ENCODE peak calls at places on chromosomes 5 and 9, in nine cellular contexts. F, X, A, S, T, G, O, Y and K are unnamed samples.

GRCh38 chr5:5649641-5650040 is 227.2 kb downstream of the ICE1 start:
- DNase-seq in F (no peak), X (no peak), A (no peak), S (no peak), T (no peak), G (peak), O (no peak), Y (no peak), K (no peak)

GRCh38 chr5:35671516-35671915 is 53.9 kb downstream of the SPEF2 start:
- DNase-seq in F (no peak), X (no peak), A (no peak), S (no peak), T (no peak), G (no peak), O (no peak), Y (no peak), K (no peak)

GRCh38 chr5:178496661-178497060 is 93.5 kb downstream of the COL23A1 start:
- DNase-seq in F (no peak), X (no peak), A (no peak), S (peak), T (no peak), G (no peak), O (no peak), Y (peak), K (no peak)

GRCh38 chr9:130500340-130500771 is 55.6 kb downstream of the ASS1 start:
- DNase-seq in F (no peak), X (peak), A (no peak), S (no peak), T (no peak), G (no peak), O (no peak), Y (no peak), K (no peak)

GRCh38 chr5:137448868-137449267 is 50.3 kb downstream of the SPOCK1 start:
- DNase-seq in F (no peak), X (no peak), A (no peak), S (no peak), T (no peak), G (no peak), O (no peak), Y (no peak), K (no peak)

GRCh38 chr9:33466565-33467495 is 6.9 kb downstream of the NOL6 start:
- DNase-seq in F (peak), X (peak), A (peak), S (peak), T (peak), G (peak), O (peak), Y (no peak), K (peak)

GRCh38 chr5:177426566-177427210 is at the start of gene GRK6:
- DNase-seq in F (no peak), X (peak), A (no peak), S (peak), T (no peak), G (peak), O (no peak), Y (no peak), K (no peak)

GRCh38 chr9:130333041-130334040 is 67.8 kb downstream of the HMCN2 start:
- DNase-seq in F (no peak), X (no peak), A (peak), S (no peak), T (no peak), G (no peak), O (no peak), Y (no peak), K (no peak)

GRCh38 chr9:2817987-2818386 is 25.9 kb downstream of the PUM3 start:
- DNase-seq in F (no peak), X (no peak), A (peak), S (peak), T (no peak), G (no peak), O (no peak), Y (peak), K (no peak)

GRCh38 chr9:13478637-13479036 is 199.1 kb upstream of the MPDZ start:
- DNase-seq in F (no peak), X (no peak), A (no peak), S (no peak), T (no peak), G (no peak), O (no peak), Y (no peak), K (no peak)

GRCh38 chr9:110638381-110638954 is 30.1 kb upstream of the MUSK start:
- DNase-seq in F (no peak), X (no peak), A (peak), S (peak), T (no peak), G (no peak), O (no peak), Y (no peak), K (no peak)

GRCh38 chr9:3359778-3360177 is 166.0 kb downstream of the RFX3 start:
- DNase-seq in F (no peak), X (no peak), A (no peak), S (no peak), T (no peak), G (no peak), O (no peak), Y (no peak), K (no peak)

GRCh38 chr5:10459080-10460055 is 17.7 kb downstream of the ROPN1L start:
- DNase-seq in F (no peak), X (no peak), A (no peak), S (no peak), T (no peak), G (no peak), O (no peak), Y (no peak), K (peak)

GRCh38 chr9:130659699-130660248 is 4.6 kb upstream of the PRDM12 start:
- DNase-seq in F (no peak), X (no peak), A (no peak), S (no peak), T (no peak), G (no peak), O (no peak), Y (no peak), K (no peak)

GRCh38 chr5:132274050-132274869 is 16.8 kb downstream of the PDLIM4 start:
- DNase-seq in F (no peak), X (no peak), A (no peak), S (no peak), T (no peak), G (no peak), O (no peak), Y (no peak), K (no peak)

GRCh38 chr9:33476503-33476902 is 2.8 kb upstream of the NOL6 start:
- DNase-seq in F (no peak), X (no peak), A (no peak), S (no peak), T (no peak), G (no peak), O (no peak), Y (no peak), K (no peak)

GRCh38 chr9:112327718-112328450 is 5.5 kb downstream of the PTBP3 start:
- DNase-seq in F (no peak), X (no peak), A (no peak), S (peak), T (no peak), G (no peak), O (no peak), Y (no peak), K (no peak)

GRCh38 chr5:76175821-76176403 is 92.7 kb downstream of the SV2C start:
- DNase-seq in F (no peak), X (no peak), A (no peak), S (no peak), T (no peak), G (no peak), O (no peak), Y (no peak), K (no peak)

GRCh38 chr5:113939959-113940358 is 421.9 kb upstream of the KCNN2 start:
- DNase-seq in F (no peak), X (no peak), A (no peak), S (no peak), T (no peak), G (peak), O (no peak), Y (no peak), K (no peak)

GRCh38 chr9:112894031-112894430 is 3.4 kb upstream of the SLC46A2 start:
- DNase-seq in F (no peak), X (no peak), A (peak), S (no peak), T (no peak), G (no peak), O (no peak), Y (no peak), K (no peak)

GRCh38 chr5:175541264-175541663 is 62.9 kb downstream of the SFXN1 start:
- DNase-seq in F (no peak), X (no peak), A (no peak), S (no peak), T (no peak), G (no peak), O (no peak), Y (no peak), K (no peak)

GRCh38 chr5:181215997-181216982 is 6.8 kb upstream of the TRIM41 start:
- DNase-seq in F (no peak), X (no peak), A (no peak), S (peak), T (no peak), G (peak), O (no peak), Y (no peak), K (no peak)

GRCh38 chr5:130992621-130993020 is 172.4 kb downstream of the HINT1 start:
- DNase-seq in F (no peak), X (no peak), A (no peak), S (no peak), T (no peak), G (no peak), O (no peak), Y (no peak), K (no peak)

GRCh38 chr9:11374961-11375360 is 762.2 kb upstream of the PTPRD start:
- DNase-seq in F (no peak), X (no peak), A (no peak), S (no peak), T (no peak), G (no peak), O (no peak), Y (no peak), K (no peak)

GRCh38 chr5:175867587-175868347 is 3.6 kb upstream of the CPLX2 start:
- DNase-seq in F (no peak), X (peak), A (no peak), S (peak), T (no peak), G (peak), O (no peak), Y (no peak), K (no peak)

GRCh38 chr5:138726848-138727247 is 26.4 kb upstream of the CTNNA1 start:
- DNase-seq in F (no peak), X (no peak), A (no peak), S (no peak), T (no peak), G (no peak), O (no peak), Y (no peak), K (no peak)

GRCh38 chr5:43515678-43516048 is 715 bp upstream of the C5orf34 start:
- DNase-seq in F (no peak), X (no peak), A (no peak), S (no peak), T (no peak), G (peak), O (no peak), Y (no peak), K (no peak)

GRCh38 chr5:175746851-175747250 is 89.0 kb downstream of the HRH2 start:
- DNase-seq in F (no peak), X (no peak), A (peak), S (peak), T (no peak), G (peak), O (no peak), Y (no peak), K (no peak)

GRCh38 chr5:149962040-149962439 is 1.5 kb downstream of the SLC26A2 start:
- DNase-seq in F (no peak), X (peak), A (peak), S (peak), T (no peak), G (no peak), O (no peak), Y (peak), K (no peak)

GRCh38 chr9:8366161-8366926 is 566.8 kb upstream of the DMAC1 start:
- DNase-seq in F (no peak), X (peak), A (peak), S (no peak), T (no peak), G (no peak), O (no peak), Y (no peak), K (no peak)

GRCh38 chr5:168853972-168854371 is 274.8 kb upstream of the PANK3 start:
- DNase-seq in F (no peak), X (no peak), A (no peak), S (no peak), T (no peak), G (no peak), O (no peak), Y (no peak), K (no peak)

GRCh38 chr9:16726023-16726422 is 144.4 kb downstream of the BNC2 start:
- DNase-seq in F (no peak), X (peak), A (peak), S (peak), T (no peak), G (no peak), O (no peak), Y (no peak), K (no peak)

GRCh38 chr9:99807276-99807852 is 14.3 kb upstream of the NR4A3 start:
- DNase-seq in F (peak), X (peak), A (peak), S (peak), T (peak), G (peak), O (peak), Y (no peak), K (peak)